ENCODE peak calls at places on chromosomes 13 and 19, in eight cellular contexts. H, V, D, K, W, X, P and E are unnamed samples.

GRCh38 chr19:34837262-34837661 is 64.2 kb upstream of the ZNF599 start:
- DNase-seq in H (no peak), V (no peak), W (peak), D (no peak), P (no peak), K (peak), X (no peak), E (no peak)

GRCh38 chr19:39154626-39155100 is 29.1 kb downstream of the PAK4 start:
- DNase-seq in H (peak), P (no peak), V (no peak), W (no peak), K (no peak), X (peak), D (no peak), E (no peak)

GRCh38 chr19:30095171-30095570 is 153.1 kb downstream of the URI1 start:
- DNase-seq in P (no peak), W (no peak), D (no peak), V (no peak), H (no peak), X (no peak), K (no peak), E (no peak)

GRCh38 chr19:31378404-31378803 is 29.2 kb upstream of the TSHZ3 start:
- DNase-seq in D (no peak), P (peak), V (no peak), W (peak), K (peak), X (no peak), H (peak), E (no peak)

GRCh38 chr13:23627419-23627818 is 57.2 kb downstream of the TNFRSF19 start:
- DNase-seq in K (no peak), W (no peak), V (no peak), D (no peak), X (no peak), H (no peak), P (no peak), E (no peak)

GRCh38 chr19:39181500-39182173 is 15.1 kb upstream of the NCCRP1 start:
- DNase-seq in X (no peak), W (no peak), V (no peak), K (no peak), P (no peak), D (no peak), H (no peak), E (no peak)

GRCh38 chr19:35136977-35137702 is 1.5 kb upstream of the FXYD1 start:
- DNase-seq in P (no peak), W (no peak), D (no peak), X (no peak), K (no peak), H (no peak), V (no peak), E (no peak)

GRCh38 chr19:46602392-46603194 is 1.5 kb downstream of the CALM3 start:
- DNase-seq in W (no peak), X (no peak), K (no peak), D (no peak), H (no peak), V (no peak), P (no peak), E (peak)

GRCh38 chr13:65508745-65509144 is 1721.4 kb downstream of the PCDH9 start:
- DNase-seq in W (no peak), X (no peak), D (no peak), K (no peak), H (no peak), P (no peak), V (no peak), E (no peak)

GRCh38 chr13:51644649-51645048 is 60.4 kb downstream of the WDFY2 start:
- DNase-seq in P (peak), X (no peak), K (no peak), D (no peak), W (peak), H (peak), V (no peak), E (no peak)

GRCh38 chr19:50003810-50004419 is 21.3 kb downstream of the VRK3 start:
- DNase-seq in K (no peak), H (peak), P (peak), V (peak), W (peak), D (no peak), X (peak), E (no peak)

GRCh38 chr19:40236366-40236765 is 9.9 kb upstream of the CCNP start:
- DNase-seq in X (no peak), P (no peak), D (no peak), K (no peak), H (no peak), V (no peak), W (no peak), E (no peak)

GRCh38 chr13:80340643-80341097 is 256 bp downstream of the SPRY2 start:
- DNase-seq in V (no peak), K (peak), H (no peak), X (peak), P (peak), D (no peak), W (peak), E (no peak)

GRCh38 chr13:80341771-80342271 is 895 bp upstream of the SPRY2 start:
- DNase-seq in K (peak), W (peak), X (peak), D (no peak), H (peak), P (peak), V (peak), E (no peak)

GRCh38 chr13:80342541-80343371 is 1.8 kb upstream of the SPRY2 start:
- DNase-seq in X (peak), D (peak), W (peak), V (peak), P (peak), H (peak), K (peak), E (no peak)

GRCh38 chr13:80339841-80340642 is 884 bp downstream of the SPRY2 start:
- DNase-seq in V (peak), W (peak), H (peak), P (peak), D (peak), X (peak), K (peak), E (no peak)

DNA sequence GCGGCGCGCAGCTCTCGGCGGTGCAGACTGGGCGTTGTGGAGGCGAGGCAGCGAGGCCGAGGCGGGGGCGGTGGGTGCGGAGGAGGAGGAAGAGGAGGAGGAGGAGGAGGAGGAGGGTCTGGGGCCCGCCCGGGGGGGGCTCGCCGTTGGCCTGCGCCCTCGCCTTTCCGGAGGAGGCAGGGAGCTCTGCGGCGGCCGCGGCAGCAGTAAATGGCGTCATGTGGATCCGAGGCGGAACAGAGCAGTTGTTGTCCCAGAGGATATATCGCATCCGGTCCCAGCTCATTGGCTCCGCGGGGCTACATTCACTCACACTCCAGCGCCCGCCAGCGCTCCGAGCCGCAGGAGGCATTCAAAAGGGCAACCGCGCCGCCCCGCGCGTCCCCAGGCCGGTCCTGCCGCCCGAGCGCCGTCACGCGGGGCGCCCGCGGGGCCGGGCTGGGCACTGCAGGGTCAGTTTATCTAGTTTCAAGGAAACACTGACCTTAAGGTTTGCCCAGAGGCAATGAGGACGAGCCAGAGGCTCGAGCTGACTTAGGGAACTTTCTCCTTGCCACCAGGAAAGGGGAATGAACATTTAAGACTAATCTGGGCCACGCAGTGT is at the start of gene SPRY2:
- DNase-seq in V (peak), W (peak), K (peak), X (peak), P (peak), D (peak), H (peak), E (peak)
- TF ChIP-seq CTCF in V (peak), W (no peak), K (peak), X (no peak), P (no peak), D (peak), H (no peak), E (peak)

DNA sequence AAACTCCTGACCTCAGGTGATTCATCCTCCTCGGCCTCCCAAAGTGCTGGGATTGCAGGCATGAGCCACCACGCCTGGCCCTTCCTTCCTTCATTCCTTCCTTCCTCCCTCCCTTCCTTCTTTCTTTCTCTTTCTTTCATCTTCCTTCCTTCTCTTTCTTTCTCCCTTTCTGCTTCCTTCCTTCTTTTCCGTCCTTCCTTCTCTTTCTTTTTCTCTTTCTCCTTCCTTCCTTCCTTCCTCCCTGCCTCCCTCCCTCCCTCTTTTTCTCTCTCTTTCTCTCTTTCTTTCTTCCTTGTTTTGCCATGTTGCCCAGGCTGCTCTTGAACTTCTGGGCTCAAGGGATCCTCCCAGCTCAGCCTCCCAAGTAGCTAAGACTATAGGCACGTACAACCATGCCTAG is 36.5 kb upstream of the MUC16 start:
- DNase-seq in H (no peak), V (no peak), P (no peak), D (no peak), W (no peak), X (no peak), K (no peak), E (no peak)
- TF ChIP-seq CTCF in H (no peak), V (no peak), P (no peak), D (no peak), W (no peak), X (no peak), K (no peak), E (no peak)

GRCh38 chr13:102191951-102192461 is 209.8 kb downstream of the FGF14 start:
- DNase-seq in P (peak), X (no peak), D (no peak), K (no peak), V (no peak), H (peak), W (peak), E (no peak)

GRCh38 chr13:102195566-102196462 is 206.0 kb downstream of the FGF14 start:
- DNase-seq in H (peak), D (no peak), K (no peak), P (peak), X (no peak), W (peak), V (no peak), E (no peak)

GRCh38 chr13:102198418-102199322 is 203.2 kb downstream of the FGF14 start:
- DNase-seq in V (no peak), X (no peak), D (no peak), K (no peak), H (peak), W (peak), P (peak), E (no peak)

GRCh38 chr13:102197193-102197592 is 204.7 kb downstream of the FGF14 start:
- DNase-seq in D (no peak), X (no peak), P (peak), K (no peak), H (peak), W (no peak), V (no peak), E (no peak)
- TF ChIP-seq CTCF in D (no peak), X (no peak), P (no peak), K (peak), H (peak), W (no peak), V (no peak), E (peak)

GRCh38 chr19:2255982-2256685 is at the start of gene JSRP1:
- DNase-seq in H (no peak), V (peak), P (no peak), K (no peak), D (no peak), W (no peak), X (no peak), E (no peak)
- TF ChIP-seq CTCF in H (no peak), V (no peak), P (no peak), K (no peak), D (no peak), W (no peak), X (no peak), E (no peak)

GRCh38 chr13:48586591-48587103 is 53.8 kb upstream of the RCBTB2 start:
- DNase-seq in D (no peak), X (peak), V (no peak), W (peak), H (no peak), P (peak), K (peak), E (no peak)

GRCh38 chr13:48591889-48592725 is 59.2 kb upstream of the RCBTB2 start:
- DNase-seq in X (no peak), W (no peak), P (no peak), V (no peak), D (no peak), H (no peak), K (no peak), E (no peak)

GRCh38 chr13:48590141-48590863 is 57.4 kb upstream of the RCBTB2 start:
- DNase-seq in D (no peak), H (no peak), X (peak), P (no peak), K (no peak), V (no peak), W (no peak), E (no peak)

GRCh38 chr13:48585456-48585840 is 52.6 kb upstream of the RCBTB2 start:
- DNase-seq in P (peak), W (peak), K (peak), D (no peak), V (no peak), X (peak), H (peak), E (no peak)

DNA sequence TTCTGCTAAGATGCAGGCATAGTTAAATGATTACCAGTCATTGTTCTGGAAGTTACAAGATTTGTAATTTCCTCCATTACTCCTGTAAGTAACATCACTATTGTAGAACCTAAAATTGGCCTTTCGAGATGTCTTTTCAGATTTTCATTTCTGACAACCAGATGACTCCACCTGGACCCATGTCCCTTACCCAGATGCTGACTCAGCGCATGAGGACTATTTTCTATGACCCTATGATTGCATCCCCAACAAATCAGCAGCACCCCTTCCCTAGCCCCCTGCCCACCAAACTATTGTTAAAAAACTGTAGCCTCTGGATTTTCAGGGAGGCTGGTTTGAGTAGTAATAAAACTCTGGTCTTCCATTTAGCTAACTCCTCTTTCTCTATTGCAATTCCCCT is 55.2 kb upstream of the RCBTB2 start:
- DNase-seq in K (no peak), D (no peak), W (no peak), P (no peak), V (no peak), X (peak), H (no peak), E (no peak)
- TF ChIP-seq CTCF in K (no peak), D (no peak), W (no peak), P (no peak), V (no peak), X (no peak), H (no peak), E (no peak)

GRCh38 chr13:30985637-30986205 is 53.3 kb downstream of the TEX26 start:
- DNase-seq in K (no peak), D (no peak), H (peak), P (peak), W (peak), V (no peak), X (no peak), E (no peak)
- TF ChIP-seq CTCF in K (no peak), D (no peak), H (no peak), P (no peak), W (no peak), V (no peak), X (no peak), E (no peak)

GRCh38 chr13:41196620-41197019 is 2.3 kb upstream of the KBTBD7 start:
- DNase-seq in W (peak), P (no peak), V (no peak), H (peak), X (no peak), K (no peak), D (no peak), E (no peak)
- TF ChIP-seq CTCF in W (peak), P (peak), V (no peak), H (peak), X (no peak), K (no peak), D (no peak), E (peak)

GRCh38 chr19:10566408-10566657 is 523 bp upstream of the KRI1 start:
- DNase-seq in W (no peak), D (no peak), X (no peak), P (no peak), V (no peak), H (no peak), K (no peak), E (no peak)

GRCh38 chr19:10566658-10567410 is 1.0 kb upstream of the KRI1 start:
- DNase-seq in H (no peak), V (no peak), D (no peak), K (no peak), P (no peak), W (no peak), X (no peak), E (no peak)

GRCh38 chr19:10568444-10568825 is 344 bp downstream of the CDKN2D start:
- DNase-seq in P (peak), K (peak), W (no peak), D (no peak), H (peak), X (no peak), V (no peak), E (peak)

GRCh38 chr19:10568826-10569651 is at the start of gene CDKN2D:
- DNase-seq in D (peak), K (peak), X (peak), H (peak), V (peak), W (peak), P (peak), E (peak)

DNA sequence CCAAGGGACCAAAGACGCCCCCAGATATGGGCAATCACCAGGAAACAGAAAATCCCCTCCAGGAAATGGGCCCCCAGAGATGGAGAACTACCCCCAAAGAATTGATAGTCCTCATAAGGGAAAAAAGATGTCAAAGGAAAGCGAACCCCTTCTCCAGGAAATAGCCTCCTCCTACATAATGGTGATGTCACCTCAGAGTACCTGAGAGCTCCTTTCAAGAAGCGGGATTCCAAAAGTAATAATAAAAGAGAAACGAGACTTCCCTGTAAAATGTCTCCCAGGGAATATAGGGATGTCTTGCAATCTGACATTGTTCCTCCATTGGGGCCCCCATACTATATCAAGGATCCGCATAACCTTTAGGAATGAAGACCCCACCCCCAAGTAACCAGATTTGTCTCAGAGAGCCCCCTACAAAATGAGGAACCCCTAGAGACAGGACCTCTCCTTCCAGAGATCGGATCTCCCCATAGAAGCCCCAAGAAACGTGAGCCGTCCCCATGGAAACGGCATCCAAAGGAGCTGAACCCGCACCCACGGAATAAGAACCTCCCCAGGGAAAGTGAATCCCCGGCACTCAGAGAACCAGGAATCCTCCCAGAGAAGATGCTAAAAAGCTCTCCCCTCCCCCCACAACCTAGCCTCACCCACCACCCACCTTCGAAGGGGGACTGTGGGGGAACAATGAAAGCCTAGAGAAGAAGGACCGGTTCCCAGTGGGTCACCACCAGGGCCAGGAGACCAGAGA is 909 bp downstream of the CDKN2D start:
- DNase-seq in X (no peak), D (no peak), K (no peak), H (no peak), W (no peak), P (no peak), V (no peak), E (no peak)
- TF ChIP-seq CTCF in X (no peak), D (no peak), K (no peak), H (no peak), W (no peak), P (no peak), V (no peak), E (no peak)